ENCODE peak calls at places on chromosomes 12 and 14, in five cellular contexts. I, B, E, F and C are unnamed samples.

GRCh38 chr14:75280831-75281690 is 2.4 kb downstream of the FOS start:
- DNase-seq in I (peak; percentile 75), B (no peak), E (no peak), F (no peak), C (no peak)

GRCh38 chr12:27780612-27781408 is 774 bp upstream of the MANSC4 start:
- DNase-seq in I (no peak), B (no peak), E (peak; percentile 26), F (peak; percentile 30), C (peak; percentile 33)

GRCh38 chr14:32468955-32469354 is 139.9 kb downstream of the AKAP6 start:
- DNase-seq in I (no peak), B (no peak), E (no peak), F (no peak), C (peak; percentile 35)

GRCh38 chr12:109267361-109267760 is 41.7 kb downstream of the FOXN4 start:
- DNase-seq in I (no peak), B (no peak), E (no peak), F (no peak), C (no peak)

GRCh38 chr12:23722655-23723054 is 226.8 kb downstream of the SOX5 start:
- DNase-seq in I (no peak), B (no peak), E (no peak), F (peak; percentile 40), C (no peak)

GRCh38 chr12:26701604-26702215 is 131.3 kb downstream of the ITPR2 start:
- DNase-seq in I (no peak), B (peak; percentile 28), E (no peak), F (peak; percentile 14), C (no peak)

GRCh38 chr12:116266631-116267349 is 10.7 kb downstream of the MED13L start:
- DNase-seq in I (no peak), B (no peak), E (no peak), F (no peak), C (no peak)

GRCh38 chr12:51814311-51815088 is 34.0 kb downstream of the FIGNL2 start:
- DNase-seq in I (peak; percentile 95), B (no peak), E (peak; percentile 75), F (peak; percentile 57), C (peak; percentile 41)

GRCh38 chr14:23434488-23435219 is 806 bp downstream of the MYH7 start:
- DNase-seq in I (no peak), B (no peak), E (peak; percentile 9), F (no peak), C (no peak)

GRCh38 chr14:75720828-75721227 is 59.8 kb downstream of the TTLL5 start:
- DNase-seq in I (no peak), B (no peak), E (peak; percentile 87), F (no peak), C (peak; percentile 81)

GRCh38 chr12:123384994-123385376 is 1.1 kb downstream of the KMT5A start:
- DNase-seq in I (no peak), B (no peak), E (no peak), F (no peak), C (no peak)

GRCh38 chr12:106144847-106145246 is 6.1 kb upstream of the NUAK1 start:
- DNase-seq in I (no peak), B (no peak), E (no peak), F (no peak), C (no peak)

GRCh38 chr12:124779161-124780141 is 84.2 kb downstream of the SCARB1 start:
- DNase-seq in I (no peak), B (no peak), E (no peak), F (no peak), C (no peak)

GRCh38 chr12:24860546-24860945 is 88.4 kb downstream of the BCAT1 start:
- DNase-seq in I (no peak), B (no peak), E (no peak), F (no peak), C (no peak)

GRCh38 chr12:51975196-51975595 is 23.7 kb downstream of the ACVR1B start:
- DNase-seq in I (no peak), B (no peak), E (no peak), F (no peak), C (no peak)

GRCh38 chr12:6700646-6701051 is at the start of gene PIANP:
- DNase-seq in I (peak; percentile 86), B (no peak), E (peak; percentile 36), F (peak; percentile 59), C (no peak)

GRCh38 chr14:70448633-70449032 is 3.3 kb upstream of the ADAM21 start:
- DNase-seq in I (no peak), B (no peak), E (no peak), F (no peak), C (no peak)

GRCh38 chr14:32075636-32076277 is 1.3 kb upstream of the ARHGAP5 start:
- DNase-seq in I (peak; percentile 87), B (no peak), E (no peak), F (no peak), C (peak; percentile 58)

GRCh38 chr14:91323671-91324605 is 79.4 kb upstream of the GPR68 start:
- DNase-seq in I (peak; percentile 97), B (peak; percentile 18), E (peak; percentile 90), F (peak; percentile 69), C (peak; percentile 85)

GRCh38 chr14:72965249-72965648 is 39.0 kb downstream of the DCAF4 start:
- DNase-seq in I (no peak), B (no peak), E (no peak), F (peak; percentile 25), C (no peak)

GRCh38 chr14:33646692-33647260 is 304.1 kb downstream of the EGLN3 start:
- DNase-seq in I (no peak), B (no peak), E (no peak), F (no peak), C (no peak)

GRCh38 chr12:93818488-93819047 is 141.4 kb downstream of the CRADD start:
- DNase-seq in I (no peak), B (no peak), E (no peak), F (no peak), C (no peak)

GRCh38 chr12:22408605-22409004 is 74.1 kb upstream of the ST8SIA1 start:
- DNase-seq in I (no peak), B (no peak), E (peak; percentile 59), F (no peak), C (peak; percentile 59)

GRCh38 chr14:100039903-100040302 is 25.3 kb upstream of the EVL start:
- DNase-seq in I (no peak), B (no peak), E (no peak), F (no peak), C (peak; percentile 34)

GRCh38 chr12:113950873-113951272 is 15.3 kb downstream of the RBM19 start:
- DNase-seq in I (no peak), B (no peak), E (no peak), F (no peak), C (no peak)

GRCh38 chr12:26431211-26431610 is 235.8 kb downstream of the SSPN start:
- DNase-seq in I (no peak), B (no peak), E (no peak), F (no peak), C (no peak)

GRCh38 chr14:20578784-20579502 is 8.9 kb downstream of the RNASE11 start:
- DNase-seq in I (no peak), B (no peak), E (no peak), F (peak; percentile 19), C (no peak)

GRCh38 chr12:7512528-7512927 is 9.0 kb upstream of the CD163 start:
- DNase-seq in I (peak; percentile 31), B (peak; percentile 38), E (no peak), F (no peak), C (no peak)

GRCh38 chr14:90509403-90509802 is 112.6 kb downstream of the CALM1 start:
- DNase-seq in I (no peak), B (no peak), E (no peak), F (no peak), C (no peak)

GRCh38 chr14:55053018-55053417 is 1.6 kb downstream of the MAPK1IP1L start:
- DNase-seq in I (no peak), B (no peak), E (no peak), F (no peak), C (no peak)
- TF ChIP-seq POLR2AphosphoS5 in I (no peak), B (peak; percentile 11), E (no peak), F (no peak), C (peak; percentile 33)

DNA sequence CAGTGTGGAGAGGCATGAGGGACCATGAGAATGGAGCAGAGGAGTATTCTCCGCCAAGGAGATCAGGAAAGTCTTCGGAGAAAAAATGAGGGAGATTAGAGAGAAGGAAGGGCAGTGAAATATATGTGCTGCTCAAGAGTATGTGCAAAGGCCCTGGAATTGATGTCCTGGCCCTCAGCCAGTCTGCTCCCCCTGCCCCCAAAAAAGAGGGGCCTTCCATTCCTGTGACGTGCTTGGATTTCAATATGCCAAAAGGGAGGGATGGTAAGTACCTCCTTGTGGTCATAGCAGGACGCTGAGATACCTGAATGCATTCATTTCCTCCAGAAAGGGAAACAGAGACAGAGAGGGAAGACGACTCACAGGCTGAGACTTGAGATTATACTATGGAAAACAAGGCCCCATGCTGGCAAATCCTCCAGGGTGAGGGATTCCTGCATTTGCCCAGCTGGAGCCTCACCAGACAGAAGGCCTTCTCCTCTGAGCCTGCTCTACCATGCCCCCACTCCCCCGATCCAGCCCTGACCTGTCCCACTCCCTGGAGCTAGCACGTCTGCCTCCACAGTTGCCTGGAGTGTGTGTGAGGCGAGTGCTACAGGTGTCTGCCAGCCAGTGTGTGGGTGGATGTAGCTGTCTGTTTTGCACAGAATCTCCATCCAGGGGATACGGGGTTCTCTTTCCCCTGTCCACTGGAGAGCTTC is 3.9 kb upstream of the RARG start:
- DNase-seq in I (no peak), B (no peak), E (no peak), F (no peak), C (no peak)
- H3K4me1 ChIP-seq in I (peaks cover 41% of the 10 kb centered on the region), B (peaks cover 34% of the 10 kb centered on the region), E (peaks cover 23% of the 10 kb centered on the region), F (peaks cover 13% of the 10 kb centered on the region), C (peaks cover 7% of the 10 kb centered on the region)

GRCh38 chr12:96230646-96231045 is 36.5 kb downstream of the ELK3 start:
- DNase-seq in I (peak; percentile 38), B (no peak), E (no peak), F (no peak), C (no peak)
- TF ChIP-seq POLR2AphosphoS5 in I (no peak), B (no peak), E (no peak), F (no peak), C (no peak)

GRCh38 chr12:68450947-68451260 is 118.7 kb upstream of the MDM1 start:
- DNase-seq in I (no peak), B (no peak), E (no peak), F (no peak), C (no peak)
- H3K4me1 ChIP-seq in I (peaks cover 87% of the 10 kb centered on the region), B (no peaks in the 10 kb centered on the region), E (peaks cover 22% of the 10 kb centered on the region), F (peaks cover 37% of the 10 kb centered on the region), C (no peaks in the 10 kb centered on the region)

GRCh38 chr14:76918176-76918750 is 92.1 kb downstream of the LRRC74A start:
- DNase-seq in I (peak; percentile 88), B (no peak), E (peak; percentile 57), F (no peak), C (peak; percentile 83)

GRCh38 chr14:76919431-76919810 is 93.2 kb downstream of the LRRC74A start:
- DNase-seq in I (no peak), B (no peak), E (peak; percentile 67), F (no peak), C (peak; percentile 42)

GRCh38 chr14:76919811-76920571 is 93.8 kb downstream of the LRRC74A start:
- DNase-seq in I (no peak), B (no peak), E (peak; percentile 32), F (no peak), C (no peak)

GRCh38 chr14:76917759-76918175 is 91.6 kb downstream of the LRRC74A start:
- DNase-seq in I (no peak), B (no peak), E (peak; percentile 65), F (no peak), C (peak; percentile 85)

GRCh38 chr14:76918751-76919421 is 92.7 kb downstream of the LRRC74A start:
- DNase-seq in I (peak; percentile 88), B (peak; percentile 73), E (peak; percentile 97), F (peak; percentile 80), C (peak; percentile 92)
- TF ChIP-seq POLR2AphosphoS5 in I (peak; percentile 74), B (peak; percentile 76), E (peak; percentile 92), F (no peak), C (peak; percentile 79)